ENCODE peak calls at places on chromosomes 16 and 17, in eight cellular contexts. T, C, S, M, R, F, L and J are unnamed samples.

GRCh38 chr16:49785970-49786369 is 69.9 kb downstream of the ZNF423 start:
- DNase-seq in F (no peak), R (no peak), S (no peak), C (no peak), T (no peak), L (no peak), M (no peak), J (no peak)

GRCh38 chr17:44314869-44315661 is 6.7 kb downstream of the RUNDC3A start:
- DNase-seq in S (peak), M (no peak), L (no peak), F (peak), T (peak), C (peak), R (no peak), J (peak)

GRCh38 chr17:38584350-38584925 is 21.3 kb downstream of the SRCIN1 start:
- DNase-seq in L (peak), R (no peak), T (peak), S (peak), M (no peak), C (peak), F (peak), J (peak)

GRCh38 chr17:74219576-74220133 is 6.3 kb downstream of the TTYH2 start:
- DNase-seq in T (no peak), C (no peak), M (no peak), R (no peak), S (no peak), F (no peak), L (no peak), J (no peak)

GRCh38 chr17:76094046-76094445 is 9.5 kb downstream of the EXOC7 start:
- DNase-seq in T (no peak), L (no peak), F (no peak), R (no peak), M (no peak), S (no peak), C (no peak), J (no peak)

GRCh38 chr17:68768804-68769203 is 167.6 kb upstream of the FAM20A start:
- DNase-seq in L (no peak), R (no peak), C (no peak), T (no peak), F (no peak), M (no peak), S (no peak), J (no peak)

GRCh38 chr17:65535777-65536572 is 25.5 kb downstream of the AXIN2 start:
- DNase-seq in C (no peak), L (no peak), S (no peak), M (no peak), F (no peak), T (peak), R (no peak), J (no peak)

GRCh38 chr16:51155901-51156810 is 5.1 kb upstream of the SALL1 start:
- DNase-seq in R (no peak), S (no peak), M (no peak), T (peak), F (no peak), C (no peak), L (peak), J (no peak)

GRCh38 chr17:4902540-4902939 is 358 bp downstream of the CHRNE start:
- DNase-seq in L (no peak), S (no peak), R (no peak), T (no peak), F (no peak), M (no peak), C (no peak), J (no peak)

GRCh38 chr17:30812218-30813177 is 12.0 kb downstream of the CRLF3 start:
- DNase-seq in S (no peak), L (no peak), R (no peak), M (no peak), C (no peak), F (no peak), T (peak), J (no peak)

GRCh38 chr17:55268649-55269480 is 4.1 kb downstream of the HLF start:
- DNase-seq in F (no peak), R (no peak), T (no peak), S (no peak), L (no peak), C (no peak), M (no peak), J (no peak)

GRCh38 chr16:67667434-67667816 is 811 bp downstream of the C16orf86 start:
- DNase-seq in S (no peak), M (no peak), R (no peak), L (no peak), F (peak), T (no peak), C (no peak), J (no peak)

GRCh38 chr17:75340636-75341035 is 51.4 kb upstream of the SLC25A19 start:
- DNase-seq in C (no peak), M (no peak), L (no peak), R (no peak), T (peak), F (no peak), S (no peak), J (no peak)

GRCh38 chr17:70308619-70309018 is 139.3 kb downstream of the KCNJ2 start:
- DNase-seq in T (no peak), S (no peak), F (no peak), M (no peak), R (no peak), C (no peak), L (no peak), J (no peak)

GRCh38 chr16:66503030-66503429 is 46.9 kb downstream of the TK2 start:
- DNase-seq in C (no peak), L (no peak), R (no peak), S (no peak), M (no peak), T (no peak), F (peak), J (no peak)

GRCh38 chr17:40532520-40533253 is 31.3 kb upstream of the TNS4 start:
- DNase-seq in T (no peak), L (no peak), F (no peak), C (no peak), R (no peak), M (no peak), S (no peak), J (no peak)

GRCh38 chr17:2087597-2088211 is 32.8 kb downstream of the HIC1 start:
- DNase-seq in R (no peak), C (peak), M (peak), L (no peak), T (peak), S (no peak), F (peak), J (no peak)

GRCh38 chr17:39754958-39755549 is 17.3 kb downstream of the GRB7 start:
- DNase-seq in T (peak), S (no peak), C (no peak), R (no peak), L (no peak), F (no peak), M (no peak), J (no peak)

GRCh38 chr17:7838291-7839075 is 4.5 kb downstream of the KDM6B start:
- DNase-seq in R (no peak), T (peak), M (peak), L (no peak), S (no peak), F (peak), C (peak), J (no peak)

GRCh38 chr17:50769884-50770283 is 2.6 kb upstream of the ANKRD40CL start:
- DNase-seq in M (no peak), T (no peak), R (no peak), F (no peak), S (no peak), L (no peak), C (no peak), J (no peak)

GRCh38 chr17:15456972-15457722 is 10.3 kb downstream of the CDRT4 start:
- DNase-seq in C (no peak), R (no peak), L (no peak), F (no peak), M (no peak), S (peak), T (peak), J (no peak)